ENCODE peak calls at places on chromosomes 7 and 10, in five cellular contexts. Q is GM12878, D is H1, G is SK-N-SH, E is HepG2. X is an unnamed sample.

GRCh38 chr7:34208878-34209621 is 303.7 kb downstream of the BMPER start:
- DNase-seq in Q (no peak), D (no peak), G (no peak), E (no peak), X (no peak)

GRCh38 chr7:43954524-43955228 is 28.4 kb downstream of the UBE2D4 start:
- DNase-seq in Q (peak), D (peak), G (peak), E (peak), X (peak)

GRCh38 chr10:133445268-133445732 is 8.4 kb upstream of the SCART1 start:
- DNase-seq in Q (no peak), D (no peak), G (peak), E (no peak), X (no peak)

GRCh38 chr10:74011762-74012161 is 13.8 kb downstream of the VCL start:
- DNase-seq in Q (no peak), D (no peak), G (no peak), E (no peak), X (no peak)

GRCh38 chr7:135467207-135467711 is 42.6 kb downstream of the CNOT4 start:
- DNase-seq in Q (no peak), D (no peak), G (no peak), E (no peak), X (no peak)

GRCh38 chr7:45224832-45225231 is 67.2 kb downstream of the RAMP3 start:
- DNase-seq in Q (no peak), D (no peak), G (no peak), E (no peak), X (no peak)

GRCh38 chr7:8206950-8207349 is 55.0 kb downstream of the ICA1 start:
- DNase-seq in Q (no peak), D (no peak), G (no peak), E (no peak), X (no peak)

GRCh38 chr10:61963669-61964058 is 62.2 kb downstream of the ARID5B start:
- DNase-seq in Q (no peak), D (no peak), G (no peak), E (no peak), X (no peak)

GRCh38 chr10:80787952-80788351 is 250.2 kb downstream of the SH2D4B start:
- DNase-seq in Q (no peak), D (no peak), G (no peak), E (no peak), X (no peak)

GRCh38 chr10:78436706-78437406 is 403.2 kb downstream of the RPS24 start:
- DNase-seq in Q (no peak), D (no peak), G (no peak), E (no peak), X (no peak)

GRCh38 chr7:112286294-112287086 is 80.0 kb downstream of the ZNF277 start:
- DNase-seq in Q (peak), D (no peak), G (peak), E (no peak), X (no peak)

GRCh38 chr7:158734861-158735260 is 30.3 kb upstream of the NCAPG2 start:
- DNase-seq in Q (no peak), D (no peak), G (no peak), E (no peak), X (no peak)

GRCh38 chr7:29987821-29988317 is 1.7 kb downstream of the SCRN1 start:
- DNase-seq in Q (no peak), D (no peak), G (peak), E (peak), X (no peak)

GRCh38 chr7:597348-598178 is 77.9 kb upstream of the PDGFA start:
- DNase-seq in Q (no peak), D (no peak), G (no peak), E (no peak), X (no peak)

GRCh38 chr10:56583316-56583715 is 222.3 kb upstream of the ZWINT start:
- DNase-seq in Q (no peak), D (no peak), G (no peak), E (no peak), X (no peak)

GRCh38 chr7:5388273-5388866 is 35.3 kb downstream of the TNRC18 start:
- DNase-seq in Q (no peak), D (no peak), G (peak), E (no peak), X (no peak)

GRCh38 chr10:3354171-3354570 is 181.6 kb upstream of the PITRM1 start:
- DNase-seq in Q (no peak), D (no peak), G (no peak), E (no peak), X (no peak)

GRCh38 chr7:134662166-134662870 is 15.7 kb downstream of the BPGM start:
- DNase-seq in Q (no peak), D (no peak), G (no peak), E (no peak), X (no peak)

GRCh38 chr7:90560730-90561129 is 35.4 kb upstream of the CDK14 start:
- DNase-seq in Q (no peak), D (no peak), G (no peak), E (no peak), X (no peak)

GRCh38 chr10:11178606-11179221 is 161.0 kb downstream of the CELF2 start:
- DNase-seq in Q (peak), D (no peak), G (peak), E (no peak), X (no peak)

GRCh38 chr7:80542398-80542797 is 30.5 kb upstream of the GNAT3 start:
- DNase-seq in Q (no peak), D (no peak), G (no peak), E (no peak), X (no peak)

GRCh38 chr7:139124084-139124914 is 14.8 kb upstream of the ZC3HAV1 start:
- DNase-seq in Q (no peak), D (no peak), G (no peak), E (no peak), X (no peak)

GRCh38 chr7:55912748-55913158 is 25.5 kb downstream of the ZNF713 start:
- DNase-seq in Q (no peak), D (no peak), G (no peak), E (no peak), X (no peak)

GRCh38 chr10:115093286-115093775 is at the start of gene ATRNL1:
- DNase-seq in Q (no peak), D (no peak), G (peak), E (no peak), X (no peak)

GRCh38 chr10:131824371-131825149 is 76.2 kb upstream of the PPP2R2D start:
- DNase-seq in Q (no peak), D (no peak), G (no peak), E (no peak), X (no peak)

DNA sequence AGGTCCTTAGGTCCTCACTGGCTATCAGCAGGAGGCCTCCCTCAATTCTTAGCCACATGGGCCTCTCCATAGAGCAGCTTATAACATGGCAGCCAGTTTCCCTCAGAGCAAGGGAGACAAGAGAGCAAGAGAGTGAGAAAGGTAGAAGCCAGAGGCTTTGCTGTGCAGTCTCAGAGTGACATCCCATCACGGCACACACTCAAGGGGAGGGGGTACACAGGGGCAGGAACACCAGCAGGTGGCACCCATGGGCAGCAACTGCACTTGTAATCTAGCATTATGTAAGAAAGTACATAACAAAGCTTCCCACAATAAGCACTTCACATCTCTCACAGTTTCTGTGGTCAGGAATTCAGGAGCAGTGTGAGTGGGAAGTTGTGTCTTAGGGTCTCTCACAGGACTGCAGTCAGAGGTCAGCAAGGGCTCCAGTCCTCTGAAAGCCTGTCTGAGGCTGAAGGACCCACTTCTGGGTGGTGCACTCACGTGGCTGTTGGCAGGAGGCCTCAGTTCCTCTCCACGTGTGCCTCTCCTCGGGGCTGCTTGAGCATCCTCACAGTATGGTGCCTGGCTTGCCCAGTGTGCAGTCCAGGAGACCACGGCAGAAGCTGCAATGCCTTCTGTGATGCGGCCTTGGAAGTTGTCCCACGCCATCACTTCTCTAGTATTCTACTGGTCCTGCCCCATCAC is 159.4 kb downstream of the OAT start:
- DNase-seq in Q (no peak), D (no peak), G (peak), E (peak), X (peak)
- TF ChIP-seq GABPA in Q (no peak), D (no peak), G (no peak), E (no peak), X (no peak)

GRCh38 chr10:71066600-71066999 is 145.8 kb upstream of the UNC5B start:
- DNase-seq in Q (no peak), D (no peak), G (no peak), E (no peak), X (no peak)

GRCh38 chr10:71065659-71066058 is 146.7 kb upstream of the UNC5B start:
- DNase-seq in Q (no peak), D (no peak), G (no peak), E (no peak), X (no peak)

GRCh38 chr10:71068811-71069411 is 143.5 kb upstream of the UNC5B start:
- DNase-seq in Q (no peak), D (no peak), G (peak), E (no peak), X (no peak)

GRCh38 chr10:71064413-71065118 is 147.8 kb upstream of the UNC5B start:
- DNase-seq in Q (no peak), D (no peak), G (no peak), E (peak), X (no peak)

GRCh38 chr10:71067098-71067760 is 145.1 kb upstream of the UNC5B start:
- DNase-seq in Q (no peak), D (no peak), G (peak), E (no peak), X (no peak)
- TF ChIP-seq GABPA in Q (no peak), D (no peak), G (no peak), E (no peak), X (no peak)

GRCh38 chr7:148275359-148275890 is 315.1 kb upstream of the C7orf33 start:
- DNase-seq in Q (no peak), D (no peak), G (no peak), E (no peak), X (no peak)
- TF ChIP-seq GABPA in Q (no peak), D (no peak), G (no peak), E (no peak), X (no peak)

GRCh38 chr10:88249450-88249849 is 333.7 kb downstream of the RNLS start:
- DNase-seq in Q (no peak), D (no peak), G (no peak), E (no peak), X (no peak)
- TF ChIP-seq GABPA in Q (no peak), D (no peak), G (no peak), E (no peak), X (no peak)

X was measured in HL-60.